ENCODE peak calls at places on chromosomes 1 and 21, in five cellular contexts. T is posterior cingulate gyrus, Y is NCI-H748 treated with DMSO at 0.1 percent for 48 hours, H is HFFc6, A is progenitor cell of endocrine pancreas. Z is an unnamed sample.

GRCh38 chr1:53025034-53025777 is 36.8 kb upstream of the PODN start:
- DNase-seq in T (no peak), Y (no peak), H (peak), A (no peak), Z (peak)

GRCh38 chr1:51693420-51694144 is 76.7 kb downstream of the OSBPL9 start:
- DNase-seq in T (no peak), Y (no peak), H (peak), A (no peak), Z (no peak)

GRCh38 chr1:167673285-167673684 is 43.3 kb downstream of the RCSD1 start:
- DNase-seq in T (no peak), Y (no peak), H (no peak), A (no peak), Z (no peak)

GRCh38 chr1:196438324-196438723 is 169.9 kb downstream of the KCNT2 start:
- DNase-seq in T (no peak), Y (no peak), H (no peak), A (no peak), Z (no peak)

GRCh38 chr1:116002781-116003455 is 26.6 kb downstream of the SLC22A15 start:
- DNase-seq in T (peak), Y (no peak), H (no peak), A (no peak), Z (no peak)

GRCh38 chr1:112011231-112011630 is 21.8 kb upstream of the KCND3 start:
- DNase-seq in T (no peak), Y (no peak), H (peak), A (no peak), Z (no peak)

GRCh38 chr1:47963568-47963973 is 33.6 kb downstream of the TRABD2B start:
- DNase-seq in T (no peak), Y (no peak), H (no peak), A (no peak), Z (peak)

GRCh38 chr1:154729031-154729442 is 121.1 kb upstream of the ADAR start:
- DNase-seq in T (no peak), Y (no peak), H (no peak), A (no peak), Z (no peak)

GRCh38 chr21:26366781-26367180 is 196.2 kb upstream of the APP start:
- DNase-seq in T (no peak), Y (no peak), H (peak), A (no peak), Z (no peak)

GRCh38 chr1:111462368-111463028 is 11.3 kb upstream of the C1orf162 start:
- DNase-seq in T (no peak), Y (no peak), H (no peak), A (no peak), Z (no peak)

GRCh38 chr1:37666241-37666867 is 26.0 kb upstream of the CDCA8 start:
- DNase-seq in T (no peak), Y (no peak), H (no peak), A (no peak), Z (no peak)

GRCh38 chr1:105072850-105073249 is 1323.2 kb downstream of the AMY1C start:
- DNase-seq in T (no peak), Y (no peak), H (no peak), A (no peak), Z (no peak)

GRCh38 chr1:230140221-230141001 is 73.4 kb downstream of the GALNT2 start:
- DNase-seq in T (no peak), Y (no peak), H (peak), A (no peak), Z (peak)

GRCh38 chr1:46183119-46183842 is 7.0 kb upstream of the P3R3URF start:
- DNase-seq in T (no peak), Y (no peak), H (peak), A (no peak), Z (peak)

GRCh38 chr1:157137051-157137772 is 983 bp downstream of the ETV3 start:
- DNase-seq in T (no peak), Y (no peak), H (peak), A (no peak), Z (no peak)

GRCh38 chr1:67700692-67701410 is 15.8 kb downstream of the GADD45A start:
- DNase-seq in T (no peak), Y (peak), H (no peak), A (peak), Z (no peak)

GRCh38 chr1:155938220-155938627 is 3.2 kb upstream of the RXFP4 start:
- DNase-seq in T (no peak), Y (peak), H (peak), A (no peak), Z (no peak)